ENCODE peak calls at places on chromosome 7, in six cellular contexts. One of them, this sample, is unnamed.

GRCh38 chr7:134660242-134660785 is 13.7 kb downstream of the BPGM start:
- DNase-seq in stimulated activated CD8-positive, alpha-beta memory T cell treated with anti-CD3 and anti-CD28 coated beads, Interleukin-2, amount 100 ng/mL, for 1 hour: no peak
- DNase-seq in hypothalamus: no peak
- DNase-seq in cerebellar cortex: no peak
- DNase-seq in transverse colon: no peak
- DNase-seq in globus pallidus: peak
- DNase-seq in this sample: no peak

GRCh38 chr7:42978496-42978895 is 46.3 kb downstream of the MRPL32 start:
- DNase-seq in cerebellar cortex: no peak
- DNase-seq in globus pallidus: no peak
- DNase-seq in transverse colon: no peak
- DNase-seq in stimulated activated CD8-positive, alpha-beta memory T cell treated with anti-CD3 and anti-CD28 coated beads, Interleukin-2, amount 100 ng/mL, for 1 hour: no peak
- DNase-seq in hypothalamus: no peak
- DNase-seq in this sample: no peak

GRCh38 chr7:18974803-18975202 is 142.6 kb downstream of the TWIST1 start:
- DNase-seq in stimulated activated CD8-positive, alpha-beta memory T cell treated with anti-CD3 and anti-CD28 coated beads, Interleukin-2, amount 100 ng/mL, for 1 hour: no peak
- DNase-seq in transverse colon: no peak
- DNase-seq in hypothalamus: no peak
- DNase-seq in cerebellar cortex: no peak
- DNase-seq in globus pallidus: no peak
- DNase-seq in this sample: no peak

GRCh38 chr7:78437118-78437517 is 638.5 kb downstream of the PHTF2 start:
- DNase-seq in cerebellar cortex: no peak
- DNase-seq in transverse colon: no peak
- DNase-seq in globus pallidus: no peak
- DNase-seq in stimulated activated CD8-positive, alpha-beta memory T cell treated with anti-CD3 and anti-CD28 coated beads, Interleukin-2, amount 100 ng/mL, for 1 hour: no peak
- DNase-seq in hypothalamus: no peak
- DNase-seq in this sample: no peak

GRCh38 chr7:106329971-106330733 is 45.4 kb upstream of the NAMPT start:
- DNase-seq in hypothalamus: no peak
- DNase-seq in cerebellar cortex: no peak
- DNase-seq in transverse colon: no peak
- DNase-seq in globus pallidus: no peak
- DNase-seq in stimulated activated CD8-positive, alpha-beta memory T cell treated with anti-CD3 and anti-CD28 coated beads, Interleukin-2, amount 100 ng/mL, for 1 hour: no peak
- DNase-seq in this sample: no peak

GRCh38 chr7:33837356-33837851 is 67.9 kb upstream of the BMPER start:
- DNase-seq in transverse colon: no peak
- DNase-seq in globus pallidus: no peak
- DNase-seq in stimulated activated CD8-positive, alpha-beta memory T cell treated with anti-CD3 and anti-CD28 coated beads, Interleukin-2, amount 100 ng/mL, for 1 hour: no peak
- DNase-seq in cerebellar cortex: no peak
- DNase-seq in hypothalamus: no peak
- DNase-seq in this sample: no peak

GRCh38 chr7:131012477-131013031 is 278.5 kb upstream of the KLF14 start:
- DNase-seq in hypothalamus: no peak
- DNase-seq in stimulated activated CD8-positive, alpha-beta memory T cell treated with anti-CD3 and anti-CD28 coated beads, Interleukin-2, amount 100 ng/mL, for 1 hour: no peak
- DNase-seq in transverse colon: no peak
- DNase-seq in globus pallidus: no peak
- DNase-seq in cerebellar cortex: peak
- DNase-seq in this sample: no peak

GRCh38 chr7:131068604-131069021 is 259.1 kb upstream of the MKLN1 start:
- DNase-seq in transverse colon: no peak
- DNase-seq in stimulated activated CD8-positive, alpha-beta memory T cell treated with anti-CD3 and anti-CD28 coated beads, Interleukin-2, amount 100 ng/mL, for 1 hour: no peak
- DNase-seq in cerebellar cortex: no peak
- DNase-seq in hypothalamus: no peak
- DNase-seq in globus pallidus: no peak
- DNase-seq in this sample: no peak

GRCh38 chr7:128405345-128406146 is 4.2 kb downstream of the IMPDH1 start:
- DNase-seq in stimulated activated CD8-positive, alpha-beta memory T cell treated with anti-CD3 and anti-CD28 coated beads, Interleukin-2, amount 100 ng/mL, for 1 hour: peak
- DNase-seq in transverse colon: peak
- DNase-seq in globus pallidus: no peak
- DNase-seq in cerebellar cortex: no peak
- DNase-seq in hypothalamus: no peak
- DNase-seq in this sample: no peak

GRCh38 chr7:155348806-155349205 is 51.1 kb downstream of the INSIG1 start:
- DNase-seq in globus pallidus: no peak
- DNase-seq in cerebellar cortex: no peak
- DNase-seq in hypothalamus: no peak
- DNase-seq in transverse colon: no peak
- DNase-seq in stimulated activated CD8-positive, alpha-beta memory T cell treated with anti-CD3 and anti-CD28 coated beads, Interleukin-2, amount 100 ng/mL, for 1 hour: no peak
- DNase-seq in this sample: no peak

GRCh38 chr7:100064162-100064561 is 14.6 kb downstream of the ZSCAN21 start:
- DNase-seq in cerebellar cortex: no peak
- DNase-seq in transverse colon: no peak
- DNase-seq in globus pallidus: no peak
- DNase-seq in hypothalamus: no peak
- DNase-seq in stimulated activated CD8-positive, alpha-beta memory T cell treated with anti-CD3 and anti-CD28 coated beads, Interleukin-2, amount 100 ng/mL, for 1 hour: no peak
- DNase-seq in this sample: no peak

GRCh38 chr7:85156661-85157213 is 30.1 kb downstream of the SEMA3D start:
- DNase-seq in hypothalamus: no peak
- DNase-seq in stimulated activated CD8-positive, alpha-beta memory T cell treated with anti-CD3 and anti-CD28 coated beads, Interleukin-2, amount 100 ng/mL, for 1 hour: no peak
- DNase-seq in cerebellar cortex: no peak
- DNase-seq in globus pallidus: no peak
- DNase-seq in transverse colon: no peak
- DNase-seq in this sample: no peak

GRCh38 chr7:340200-340937 is 50.4 kb downstream of the FOXL3 start:
- DNase-seq in cerebellar cortex: no peak
- DNase-seq in hypothalamus: no peak
- DNase-seq in transverse colon: no peak
- DNase-seq in stimulated activated CD8-positive, alpha-beta memory T cell treated with anti-CD3 and anti-CD28 coated beads, Interleukin-2, amount 100 ng/mL, for 1 hour: no peak
- DNase-seq in globus pallidus: no peak
- DNase-seq in this sample: no peak

GRCh38 chr7:123643495-123644428 is 11.9 kb upstream of the LMOD2 start:
- DNase-seq in transverse colon: no peak
- DNase-seq in globus pallidus: no peak
- DNase-seq in cerebellar cortex: no peak
- DNase-seq in stimulated activated CD8-positive, alpha-beta memory T cell treated with anti-CD3 and anti-CD28 coated beads, Interleukin-2, amount 100 ng/mL, for 1 hour: no peak
- DNase-seq in hypothalamus: no peak
- DNase-seq in this sample: no peak

GRCh38 chr7:46168671-46169383 is 247.8 kb upstream of the IGFBP3 start:
- DNase-seq in cerebellar cortex: no peak
- DNase-seq in stimulated activated CD8-positive, alpha-beta memory T cell treated with anti-CD3 and anti-CD28 coated beads, Interleukin-2, amount 100 ng/mL, for 1 hour: no peak
- DNase-seq in transverse colon: no peak
- DNase-seq in hypothalamus: no peak
- DNase-seq in globus pallidus: no peak
- DNase-seq in this sample: no peak

GRCh38 chr7:2041496-2042367 is 191.0 kb downstream of the MAD1L1 start:
- DNase-seq in stimulated activated CD8-positive, alpha-beta memory T cell treated with anti-CD3 and anti-CD28 coated beads, Interleukin-2, amount 100 ng/mL, for 1 hour: no peak
- DNase-seq in transverse colon: no peak
- DNase-seq in hypothalamus: no peak
- DNase-seq in globus pallidus: no peak
- DNase-seq in cerebellar cortex: no peak
- DNase-seq in this sample: no peak

GRCh38 chr7:35315517-35315916 is 61.6 kb upstream of the TBX20 start:
- DNase-seq in globus pallidus: no peak
- DNase-seq in cerebellar cortex: no peak
- DNase-seq in stimulated activated CD8-positive, alpha-beta memory T cell treated with anti-CD3 and anti-CD28 coated beads, Interleukin-2, amount 100 ng/mL, for 1 hour: no peak
- DNase-seq in hypothalamus: no peak
- DNase-seq in transverse colon: no peak
- DNase-seq in this sample: no peak

GRCh38 chr7:40659231-40659630 is 524.4 kb downstream of the SUGCT start:
- DNase-seq in cerebellar cortex: no peak
- DNase-seq in stimulated activated CD8-positive, alpha-beta memory T cell treated with anti-CD3 and anti-CD28 coated beads, Interleukin-2, amount 100 ng/mL, for 1 hour: no peak
- DNase-seq in globus pallidus: no peak
- DNase-seq in hypothalamus: no peak
- DNase-seq in transverse colon: no peak
- DNase-seq in this sample: no peak

GRCh38 chr7:2631924-2632716 is at the start of gene TTYH3:
- DNase-seq in transverse colon: no peak
- DNase-seq in cerebellar cortex: no peak
- DNase-seq in globus pallidus: no peak
- DNase-seq in hypothalamus: no peak
- DNase-seq in stimulated activated CD8-positive, alpha-beta memory T cell treated with anti-CD3 and anti-CD28 coated beads, Interleukin-2, amount 100 ng/mL, for 1 hour: no peak
- DNase-seq in this sample: no peak

GRCh38 chr7:94241402-94241925 is 153.2 kb upstream of the COL1A2 start:
- DNase-seq in transverse colon: no peak
- DNase-seq in globus pallidus: no peak
- DNase-seq in stimulated activated CD8-positive, alpha-beta memory T cell treated with anti-CD3 and anti-CD28 coated beads, Interleukin-2, amount 100 ng/mL, for 1 hour: no peak
- DNase-seq in cerebellar cortex: no peak
- DNase-seq in hypothalamus: no peak
- DNase-seq in this sample: no peak

This sample was measured in cerebellar nuclear complex.